ENCODE peak calls at places on chromosomes 1 and 21, in five cellular contexts. L is GM10248; V is stimulated activated CD4-positive, alpha-beta T cell treated with anti-CD3 and anti-CD28 coated beads, Interleukin-4, amount 100 ng/mL, for 48 hours; U is AG08395; K is left kidney. M is an unnamed sample.

GRCh38 chr1:209585672-209586071 is 2.2 kb downstream of the CAMK1G start:
- DNase-seq in K (peak; percentile 89), U (peak; percentile 62), L (no peak), V (no peak), M (peak; percentile 23)

GRCh38 chr21:41631564-41632461 is 123.9 kb upstream of the TMPRSS2 start:
- DNase-seq in K (no peak), L (no peak), V (no peak), U (peak; percentile 35), M (peak; percentile 79)

GRCh38 chr1:152110860-152111514 is 4.3 kb downstream of the TCHH start:
- DNase-seq in L (peak; percentile 26), V (peak; percentile 19), U (peak; percentile 11), K (peak; percentile 77), M (peak; percentile 50)

GRCh38 chr21:44800971-44801467 is 601 bp downstream of the UBE2G2 start:
- DNase-seq in V (no peak), U (peak; percentile 41), K (peak; percentile 66), L (peak; percentile 75), M (peak; percentile 32)

GRCh38 chr1:19439464-19440171 is 45.7 kb downstream of the CAPZB start:
- DNase-seq in V (no peak), U (no peak), L (no peak), K (peak; percentile 60), M (no peak)

GRCh38 chr1:227357229-227358078 is 39.2 kb upstream of the CDC42BPA start:
- DNase-seq in U (peak; percentile 80), K (peak; percentile 58), V (no peak), L (no peak), M (peak; percentile 62)

GRCh38 chr1:59692591-59692990 is 122.2 kb upstream of the HOOK1 start:
- DNase-seq in L (no peak), K (peak; percentile 47), V (no peak), U (peak; percentile 92), M (no peak)

GRCh38 chr1:182301467-182302198 is 90.0 kb downstream of the GLUL start:
- DNase-seq in K (peak; percentile 26), V (no peak), L (no peak), U (peak; percentile 27), M (peak; percentile 68)

GRCh38 chr1:48051466-48052126 is 54.4 kb upstream of the TRABD2B start:
- DNase-seq in K (no peak), V (no peak), L (no peak), U (no peak), M (no peak)

GRCh38 chr1:168907053-168907452 is 178.0 kb upstream of the DPT start:
- DNase-seq in U (no peak), K (no peak), L (no peak), V (no peak), M (peak; percentile 27)

GRCh38 chr1:21294266-21295058 is 4.2 kb upstream of the ECE1 start:
- DNase-seq in U (no peak), V (peak; percentile 80), K (no peak), L (peak; percentile 73), M (peak; percentile 64)

GRCh38 chr1:147391114-147391513 is 148.6 kb downstream of the CHD1L start:
- DNase-seq in L (no peak), K (no peak), V (no peak), U (no peak), M (no peak)

GRCh38 chr21:29232601-29233541 is 65.9 kb upstream of the BACH1 start:
- DNase-seq in L (no peak), U (peak; percentile 30), V (no peak), K (no peak), M (no peak)

GRCh38 chr1:53591924-53592323 is 132.7 kb downstream of the DMRTB1 start:
- DNase-seq in V (no peak), L (no peak), K (no peak), U (no peak), M (no peak)

GRCh38 chr1:171999756-172000155 is 158.5 kb downstream of the DNM3 start:
- DNase-seq in L (no peak), K (no peak), V (no peak), U (peak; percentile 64), M (no peak)

GRCh38 chr1:17436380-17437174 is 2.9 kb downstream of the RCC2 start:
- DNase-seq in K (no peak), V (no peak), L (no peak), U (no peak), M (no peak)

GRCh38 chr1:184759097-184759496 is 4.4 kb upstream of the EDEM3 start:
- DNase-seq in V (no peak), L (no peak), U (no peak), K (no peak), M (no peak)

GRCh38 chr1:107991371-107992066 is 26.5 kb upstream of the VAV3 start:
- DNase-seq in K (no peak), L (no peak), V (no peak), U (peak; percentile 80), M (no peak)

GRCh38 chr1:218499021-218499691 is 154.0 kb downstream of the TGFB2 start:
- DNase-seq in L (no peak), V (no peak), K (no peak), U (peak; percentile 55), M (no peak)

GRCh38 chr21:41589620-41590175 is 81.7 kb upstream of the TMPRSS2 start:
- DNase-seq in K (no peak), U (no peak), V (no peak), L (no peak), M (no peak)

GRCh38 chr1:180198186-180198585 is 31.9 kb upstream of the LHX4 start:
- DNase-seq in L (no peak), V (no peak), K (no peak), U (no peak), M (no peak)

GRCh38 chr1:207221934-207222351 is 99.5 kb upstream of the CD55 start:
- DNase-seq in K (peak; percentile 52), V (no peak), U (no peak), L (no peak), M (no peak)

GRCh38 chr1:103461171-103462105 is 64.1 kb upstream of the RNPC3 start:
- DNase-seq in U (peak; percentile 20), L (peak; percentile 20), V (no peak), K (peak; percentile 27), M (no peak)